ENCODE peak calls at places on chromosomes 11 and 22, in six cellular contexts. One of them, this sample, is unnamed.

GRCh38 chr11:6002202-6002699 is 4.5 kb downstream of the OR56A4 start:
- DNase-seq in K562: no peak
- DNase-seq in WTC11: no peak
- DNase-seq in A549: no peak
- DNase-seq in endothelial cell of umbilical vein: no peak
- DNase-seq in HepG2: no peak
- DNase-seq in this sample: no peak

GRCh38 chr11:119618208-119618909 is 110.6 kb downstream of the NECTIN1 start:
- DNase-seq in K562: no peak
- DNase-seq in WTC11: no peak
- DNase-seq in A549: no peak
- DNase-seq in endothelial cell of umbilical vein: peak
- DNase-seq in HepG2: peak
- DNase-seq in this sample: no peak

GRCh38 chr22:20259336-20259705 is 8.8 kb downstream of the RTN4R start:
- DNase-seq in K562: peak
- DNase-seq in WTC11: no peak
- DNase-seq in A549: no peak
- DNase-seq in endothelial cell of umbilical vein: no peak
- DNase-seq in HepG2: no peak
- DNase-seq in this sample: no peak

GRCh38 chr22:42863349-42863911 is 6.4 kb upstream of the ARFGAP3 start:
- DNase-seq in K562: no peak
- DNase-seq in WTC11: no peak
- DNase-seq in A549: no peak
- DNase-seq in endothelial cell of umbilical vein: peak
- DNase-seq in HepG2: no peak
- DNase-seq in this sample: no peak

GRCh38 chr11:88051386-88051785 is 123.9 kb downstream of the RAB38 start:
- DNase-seq in K562: no peak
- DNase-seq in WTC11: no peak
- DNase-seq in A549: no peak
- DNase-seq in endothelial cell of umbilical vein: peak
- DNase-seq in HepG2: peak
- DNase-seq in this sample: no peak

GRCh38 chr11:70755410-70756158 is 357.3 kb downstream of the CTTN start:
- DNase-seq in K562: peak
- DNase-seq in WTC11: peak
- DNase-seq in A549: peak
- DNase-seq in endothelial cell of umbilical vein: peak
- DNase-seq in HepG2: peak
- DNase-seq in this sample: peak

GRCh38 chr22:43128928-43129424 is 14.2 kb downstream of the MCAT start:
- DNase-seq in K562: peak
- DNase-seq in WTC11: peak
- DNase-seq in A549: no peak
- DNase-seq in endothelial cell of umbilical vein: no peak
- DNase-seq in HepG2: no peak
- DNase-seq in this sample: no peak

GRCh38 chr22:44453441-44454112 is 44.5 kb downstream of the RTL6 start:
- DNase-seq in K562: no peak
- DNase-seq in WTC11: no peak
- DNase-seq in A549: no peak
- DNase-seq in endothelial cell of umbilical vein: no peak
- DNase-seq in HepG2: no peak
- DNase-seq in this sample: no peak

GRCh38 chr11:28900427-28900826 is 792.2 kb downstream of the METTL15 start:
- DNase-seq in K562: no peak
- DNase-seq in WTC11: no peak
- DNase-seq in A549: no peak
- DNase-seq in endothelial cell of umbilical vein: no peak
- DNase-seq in HepG2: no peak
- DNase-seq in this sample: no peak

GRCh38 chr22:23531283-23531921 is 48.7 kb downstream of the IGLL1 start:
- DNase-seq in K562: no peak
- DNase-seq in WTC11: no peak
- DNase-seq in A549: no peak
- DNase-seq in endothelial cell of umbilical vein: no peak
- DNase-seq in HepG2: no peak
- DNase-seq in this sample: no peak

GRCh38 chr22:46047841-46048595 is 71.1 kb upstream of the WNT7B start:
- DNase-seq in K562: no peak
- DNase-seq in WTC11: peak
- DNase-seq in A549: no peak
- DNase-seq in endothelial cell of umbilical vein: no peak
- DNase-seq in HepG2: no peak
- DNase-seq in this sample: no peak
- TF ChIP-seq JUN in K562: no peak
- TF ChIP-seq JUN in WTC11: no peak
- TF ChIP-seq JUN in A549: no peak
- TF ChIP-seq JUN in endothelial cell of umbilical vein: no peak
- TF ChIP-seq JUN in HepG2: no peak
- TF ChIP-seq JUN in this sample: no peak

DNA sequence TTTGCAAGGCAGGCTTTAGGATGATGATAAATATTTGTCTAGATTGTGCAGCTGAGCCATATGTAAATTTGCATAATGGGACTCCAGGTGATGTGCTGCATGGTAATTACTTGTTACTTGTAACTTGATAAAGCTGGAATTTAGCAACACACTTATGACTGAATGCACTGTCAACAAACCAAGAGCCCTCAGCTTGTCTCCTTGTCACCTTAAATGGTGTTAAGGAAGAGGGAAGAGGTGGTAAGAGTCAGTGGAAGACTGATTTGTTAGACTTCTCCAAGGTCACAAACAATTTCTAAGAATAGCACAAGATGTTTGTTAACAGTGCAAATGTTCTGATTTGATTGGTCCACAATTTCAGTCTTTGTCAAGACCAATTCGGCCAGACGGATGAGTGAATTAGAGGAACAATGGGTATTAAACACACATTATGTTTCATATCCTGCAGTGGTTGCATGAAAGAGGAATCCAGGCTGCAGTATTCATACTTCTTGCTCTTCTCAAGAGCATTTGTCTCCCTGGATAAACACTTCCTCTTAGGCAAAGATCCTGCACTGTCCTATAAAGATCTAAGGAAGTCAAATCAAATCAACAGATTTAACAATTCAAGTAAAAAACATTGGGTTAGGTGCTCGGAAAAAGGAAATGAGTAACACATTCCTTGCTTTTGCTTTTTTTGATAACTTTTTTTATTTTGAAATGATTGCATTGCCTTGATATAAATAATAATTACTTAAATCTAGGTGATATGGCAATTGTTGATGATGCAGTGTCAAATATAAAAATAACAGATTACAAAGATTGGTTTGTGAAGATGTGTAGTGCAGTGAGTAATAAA is 448.3 kb upstream of the DDI1 start:
- DNase-seq in K562: no peak
- DNase-seq in WTC11: no peak
- DNase-seq in A549: no peak
- DNase-seq in endothelial cell of umbilical vein: peak
- DNase-seq in HepG2: no peak
- DNase-seq in this sample: no peak
- TF ChIP-seq MAX in K562: no peak
- TF ChIP-seq MAX in WTC11: no peak
- TF ChIP-seq MAX in A549: no peak
- TF ChIP-seq MAX in endothelial cell of umbilical vein: no peak
- TF ChIP-seq MAX in HepG2: no peak
- TF ChIP-seq MAX in this sample: no peak

DNA sequence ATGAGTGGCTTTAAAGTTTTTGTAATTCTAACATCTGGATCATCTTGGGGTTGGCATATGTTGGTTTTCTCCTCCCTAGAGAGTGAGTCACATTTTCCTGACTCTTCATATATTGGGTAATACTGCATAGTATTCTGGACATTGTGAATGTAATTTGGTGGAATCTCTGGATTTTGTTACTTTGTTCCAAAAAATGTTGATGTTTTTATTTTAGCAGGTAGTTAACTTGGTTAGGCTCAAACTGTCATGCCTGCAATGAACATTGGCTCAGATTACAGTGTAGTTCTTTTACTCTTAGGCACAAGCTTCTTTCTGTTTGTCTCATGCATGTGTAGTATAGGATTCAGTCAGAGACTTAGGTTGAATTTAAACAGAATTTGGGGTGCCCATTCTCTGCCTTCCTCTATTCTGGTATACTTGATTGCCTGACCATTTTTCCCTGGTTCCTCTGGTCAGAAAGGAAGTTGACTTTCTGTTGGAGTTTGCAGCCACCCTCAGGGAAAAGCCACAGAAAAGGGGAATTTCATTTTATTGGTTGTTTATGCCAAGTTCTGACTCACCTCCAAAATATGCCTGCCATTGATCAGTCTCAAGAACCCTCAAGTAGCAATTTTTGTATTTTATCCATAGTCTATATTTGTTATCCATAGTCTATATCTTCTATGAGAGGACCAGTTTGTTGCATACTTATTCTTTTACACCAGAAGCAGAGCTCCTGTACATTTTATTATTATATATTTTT is 151.7 kb downstream of the UVRAG start:
- DNase-seq in K562: no peak
- DNase-seq in WTC11: no peak
- DNase-seq in A549: peak
- DNase-seq in endothelial cell of umbilical vein: peak
- DNase-seq in HepG2: no peak
- DNase-seq in this sample: no peak
- TF ChIP-seq JUN in K562: no peak
- TF ChIP-seq JUN in WTC11: no peak
- TF ChIP-seq JUN in A549: no peak
- TF ChIP-seq JUN in endothelial cell of umbilical vein: peak
- TF ChIP-seq JUN in HepG2: no peak
- TF ChIP-seq JUN in this sample: no peak

GRCh38 chr22:46813816-46814597 is 51.6 kb downstream of the TBC1D22A start:
- DNase-seq in K562: no peak
- DNase-seq in WTC11: no peak
- DNase-seq in A549: no peak
- DNase-seq in endothelial cell of umbilical vein: peak
- DNase-seq in HepG2: no peak
- DNase-seq in this sample: peak
- TF ChIP-seq MAX in K562: no peak
- TF ChIP-seq MAX in WTC11: no peak
- TF ChIP-seq MAX in A549: no peak
- TF ChIP-seq MAX in endothelial cell of umbilical vein: no peak
- TF ChIP-seq MAX in HepG2: no peak
- TF ChIP-seq MAX in this sample: no peak

DNA sequence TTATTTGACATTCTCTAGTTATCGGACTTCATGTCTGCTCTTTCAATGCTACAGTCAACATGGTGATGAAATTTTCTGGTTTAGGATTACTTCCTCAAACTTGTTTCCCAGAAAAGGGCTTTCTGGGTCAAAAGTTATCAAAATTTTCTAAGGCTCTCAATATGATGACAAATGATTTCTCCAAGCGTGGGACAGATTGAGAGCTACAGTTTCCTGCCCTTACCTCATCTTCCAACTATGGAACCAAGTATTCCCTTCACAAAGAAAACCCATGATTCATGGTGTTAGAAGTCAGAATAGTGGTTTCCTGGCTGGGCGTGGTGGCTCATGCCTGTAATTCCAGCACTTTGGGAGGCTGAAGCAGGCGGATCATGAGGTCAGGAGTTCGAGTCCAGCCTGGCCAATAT is 17.8 kb downstream of the MYO18B start:
- DNase-seq in K562: peak
- DNase-seq in WTC11: no peak
- DNase-seq in A549: peak
- DNase-seq in endothelial cell of umbilical vein: peak
- DNase-seq in HepG2: peak
- DNase-seq in this sample: no peak
- TF ChIP-seq JUN in K562: peak
- TF ChIP-seq JUN in WTC11: no peak
- TF ChIP-seq JUN in A549: no peak
- TF ChIP-seq JUN in endothelial cell of umbilical vein: peak
- TF ChIP-seq JUN in HepG2: no peak
- TF ChIP-seq JUN in this sample: no peak

GRCh38 chr22:19143967-19144400 is 467 bp downstream of the ESS2 start:
- DNase-seq in K562: peak
- DNase-seq in WTC11: no peak
- DNase-seq in A549: no peak
- DNase-seq in endothelial cell of umbilical vein: no peak
- DNase-seq in HepG2: no peak
- DNase-seq in this sample: no peak

GRCh38 chr22:19139974-19140373 is 4.5 kb downstream of the ESS2 start:
- DNase-seq in K562: no peak
- DNase-seq in WTC11: no peak
- DNase-seq in A549: no peak
- DNase-seq in endothelial cell of umbilical vein: no peak
- DNase-seq in HepG2: no peak
- DNase-seq in this sample: no peak

GRCh38 chr22:19146215-19146968 is 1.9 kb upstream of the ESS2 start:
- DNase-seq in K562: peak
- DNase-seq in WTC11: no peak
- DNase-seq in A549: peak
- DNase-seq in endothelial cell of umbilical vein: no peak
- DNase-seq in HepG2: peak
- DNase-seq in this sample: no peak

GRCh38 chr22:19142394-19142793 is 2.1 kb downstream of the ESS2 start:
- DNase-seq in K562: no peak
- DNase-seq in WTC11: no peak
- DNase-seq in A549: no peak
- DNase-seq in endothelial cell of umbilical vein: no peak
- DNase-seq in HepG2: no peak
- DNase-seq in this sample: no peak

GRCh38 chr22:19143212-19143611 is 1.2 kb downstream of the ESS2 start:
- DNase-seq in K562: no peak
- DNase-seq in WTC11: no peak
- DNase-seq in A549: no peak
- DNase-seq in endothelial cell of umbilical vein: no peak
- DNase-seq in HepG2: no peak
- DNase-seq in this sample: no peak
- TF ChIP-seq MAX in K562: no peak
- TF ChIP-seq MAX in WTC11: no peak
- TF ChIP-seq MAX in A549: no peak
- TF ChIP-seq MAX in endothelial cell of umbilical vein: no peak
- TF ChIP-seq MAX in HepG2: no peak
- TF ChIP-seq MAX in this sample: no peak

DNA sequence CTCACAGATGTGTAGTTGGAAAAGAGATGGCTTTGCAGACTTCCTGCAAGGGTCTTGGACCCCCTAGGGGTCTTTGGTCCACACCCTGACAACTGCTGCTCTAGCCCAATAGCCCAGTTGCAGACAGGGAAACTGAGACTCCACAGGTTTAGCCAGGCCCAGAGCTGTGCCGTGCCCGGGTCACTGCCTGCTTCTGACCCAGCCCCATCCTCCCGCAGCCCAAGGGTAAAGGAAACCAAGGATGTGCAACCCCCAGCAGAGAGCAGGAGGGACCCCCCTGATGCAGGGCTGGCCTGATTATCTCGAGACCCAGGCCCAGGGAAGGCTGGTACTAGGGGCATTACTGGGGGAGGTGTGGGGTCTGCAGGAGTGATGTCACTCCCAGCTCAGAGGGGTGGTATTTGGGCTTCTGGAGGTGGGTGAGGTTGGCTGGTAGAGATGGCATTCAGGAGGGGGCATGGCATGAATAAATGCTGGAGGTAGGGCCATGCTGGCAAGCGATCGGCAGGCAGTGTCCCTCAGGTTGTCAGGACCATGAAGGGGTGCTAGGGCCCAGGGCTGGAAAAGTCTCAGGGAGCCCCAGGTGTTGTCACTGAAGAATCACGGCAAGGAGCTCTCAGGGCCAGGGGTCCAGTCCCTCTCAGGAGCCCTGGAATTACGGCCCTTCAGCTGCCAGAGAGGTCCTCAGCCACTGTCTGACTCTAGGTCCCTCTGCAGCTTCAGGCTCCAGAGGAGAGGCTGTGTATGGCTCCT is 21.1 kb downstream of the MYO7A start:
- DNase-seq in K562: no peak
- DNase-seq in WTC11: no peak
- DNase-seq in A549: no peak
- DNase-seq in endothelial cell of umbilical vein: no peak
- DNase-seq in HepG2: no peak
- DNase-seq in this sample: no peak
- TF ChIP-seq JUN in K562: no peak
- TF ChIP-seq JUN in WTC11: no peak
- TF ChIP-seq JUN in A549: no peak
- TF ChIP-seq JUN in endothelial cell of umbilical vein: no peak
- TF ChIP-seq JUN in HepG2: no peak
- TF ChIP-seq JUN in this sample: no peak